ENCODE peak calls at places on chromosome 12, in eight cellular contexts. T, F, E, J, O, B, Q and Y are unnamed samples.

GRCh38 chr12:10113085-10113484 is 14.3 kb upstream of the CLEC1A start:
- DNase-seq in O (no peak), F (no peak), T (peak), Q (no peak), B (no peak), J (no peak), E (no peak), Y (no peak)

GRCh38 chr12:109743076-109743910 is 29.7 kb downstream of the FAM222A start:
- DNase-seq in T (no peak), E (no peak), J (no peak), B (peak), O (no peak), F (no peak), Q (no peak), Y (no peak)

GRCh38 chr12:62976110-62976640 is 41.2 kb upstream of the PPM1H start:
- DNase-seq in T (no peak), F (no peak), Q (no peak), E (no peak), O (no peak), J (no peak), B (no peak), Y (no peak)

GRCh38 chr12:48824112-48824511 is 5.8 kb downstream of the CACNB3 start:
- DNase-seq in T (peak), Q (no peak), O (no peak), J (no peak), B (no peak), E (no peak), F (no peak), Y (no peak)

GRCh38 chr12:14408208-14408607 is 42.7 kb downstream of the ATF7IP start:
- DNase-seq in O (no peak), E (no peak), B (no peak), Q (no peak), J (no peak), F (no peak), T (no peak), Y (no peak)

GRCh38 chr12:2641209-2641608 is 153.6 kb upstream of the FKBP4 start:
- DNase-seq in J (no peak), T (no peak), B (no peak), O (peak), E (no peak), Q (no peak), F (no peak), Y (no peak)

GRCh38 chr12:51848843-51849735 is 571 bp upstream of the FIGNL2 start:
- DNase-seq in O (peak), B (no peak), J (no peak), T (no peak), Q (no peak), E (no peak), F (no peak), Y (no peak)

GRCh38 chr12:106986625-106987389 is at the start of gene MTERF2:
- DNase-seq in J (peak), T (peak), O (peak), B (peak), F (peak), Q (peak), E (peak), Y (peak)

GRCh38 chr12:87679262-87679661 is 349.9 kb downstream of the C12orf50 start:
- DNase-seq in B (no peak), O (no peak), E (no peak), Q (no peak), F (no peak), J (no peak), T (no peak), Y (no peak)

GRCh38 chr12:111937429-111937828 is 75.5 kb downstream of the TMEM116 start:
- DNase-seq in T (no peak), Q (no peak), E (no peak), F (no peak), O (no peak), B (no peak), J (no peak), Y (no peak)

GRCh38 chr12:104825408-104825807 is 132.7 kb downstream of the SLC41A2 start:
- DNase-seq in T (no peak), F (no peak), E (no peak), J (no peak), O (no peak), Q (no peak), B (no peak), Y (no peak)

GRCh38 chr12:67025543-67026114 is 243.5 kb upstream of the CAND1 start:
- DNase-seq in Q (no peak), T (peak), J (no peak), O (peak), E (no peak), F (no peak), B (no peak), Y (peak)

GRCh38 chr12:7155471-7156034 is 25.4 kb downstream of the CLSTN3 start:
- DNase-seq in O (no peak), F (no peak), Q (no peak), E (no peak), J (no peak), B (no peak), T (peak), Y (no peak)

GRCh38 chr12:48903363-48903981 is 21.8 kb downstream of the FKBP11 start:
- DNase-seq in F (no peak), B (no peak), J (no peak), E (no peak), T (no peak), O (no peak), Q (no peak), Y (no peak)

GRCh38 chr12:6751767-6752166 is 1.2 kb downstream of the MLF2 start:
- DNase-seq in E (no peak), T (no peak), Q (no peak), F (no peak), B (no peak), J (no peak), O (no peak), Y (no peak)

GRCh38 chr12:96143392-96143791 is 50.8 kb upstream of the ELK3 start:
- DNase-seq in J (no peak), B (no peak), F (no peak), Q (no peak), E (no peak), O (no peak), T (no peak), Y (no peak)

GRCh38 chr12:104952816-104953215 is 5.3 kb downstream of the SLC41A2 start:
- DNase-seq in B (no peak), Q (no peak), O (no peak), T (no peak), E (no peak), J (no peak), F (no peak), Y (no peak)

GRCh38 chr12:85825751-85826150 is 10.5 kb downstream of the RASSF9 start:
- DNase-seq in B (no peak), F (no peak), J (no peak), T (peak), E (no peak), O (no peak), Q (no peak), Y (no peak)

GRCh38 chr12:116481726-116482125 is 77.5 kb upstream of the MAP1LC3B2 start:
- DNase-seq in T (no peak), Q (no peak), O (no peak), B (no peak), F (no peak), J (no peak), E (no peak), Y (no peak)

GRCh38 chr12:114396153-114396868 is 9.6 kb downstream of the TBX5 start:
- DNase-seq in B (no peak), J (no peak), Q (no peak), T (no peak), O (no peak), E (no peak), F (no peak), Y (peak)

GRCh38 chr12:27592548-27592947 is 68.5 kb downstream of the PPFIBP1 start:
- DNase-seq in O (no peak), Q (no peak), F (peak), T (peak), B (no peak), E (no peak), J (no peak), Y (peak)

GRCh38 chr12:75635606-75636444 is 124.4 kb upstream of the KRR1 start:
- DNase-seq in T (peak), J (no peak), O (no peak), F (no peak), B (no peak), Q (no peak), E (peak), Y (peak)

GRCh38 chr12:92363295-92364146 is 217.9 kb upstream of the BTG1 start:
- DNase-seq in Q (peak), E (no peak), B (peak), J (no peak), O (no peak), T (no peak), F (no peak), Y (peak)

GRCh38 chr12:30796508-30796780 is 41.7 kb upstream of the CAPRIN2 start:
- DNase-seq in J (no peak), B (no peak), T (no peak), F (no peak), Q (no peak), O (no peak), E (no peak), Y (no peak)

GRCh38 chr12:124484526-124484953 is 82.9 kb downstream of the NCOR2 start:
- DNase-seq in F (no peak), Q (no peak), O (no peak), J (no peak), E (no peak), B (peak), T (no peak), Y (peak)

GRCh38 chr12:88932457-88932856 is 352.2 kb upstream of the KITLG start:
- DNase-seq in E (no peak), O (no peak), T (no peak), B (no peak), F (no peak), Q (no peak), J (no peak), Y (no peak)

GRCh38 chr12:76836633-76837032 is 42.2 kb downstream of the CSRP2 start:
- DNase-seq in B (no peak), T (no peak), Q (no peak), F (no peak), J (no peak), O (no peak), E (no peak), Y (no peak)

GRCh38 chr12:123634142-123634561 is 523 bp downstream of the GTF2H3 start:
- DNase-seq in B (no peak), O (peak), Q (no peak), E (no peak), T (no peak), J (no peak), F (no peak), Y (no peak)

GRCh38 chr12:30794591-30795409 is 40.0 kb upstream of the CAPRIN2 start:
- DNase-seq in J (no peak), T (peak), B (no peak), O (no peak), F (peak), E (peak), Q (no peak), Y (no peak)

GRCh38 chr12:49552014-49552413 is 13.2 kb downstream of the KCNH3 start:
- DNase-seq in Q (no peak), O (no peak), J (no peak), F (no peak), E (no peak), B (no peak), T (peak), Y (peak)

DNA sequence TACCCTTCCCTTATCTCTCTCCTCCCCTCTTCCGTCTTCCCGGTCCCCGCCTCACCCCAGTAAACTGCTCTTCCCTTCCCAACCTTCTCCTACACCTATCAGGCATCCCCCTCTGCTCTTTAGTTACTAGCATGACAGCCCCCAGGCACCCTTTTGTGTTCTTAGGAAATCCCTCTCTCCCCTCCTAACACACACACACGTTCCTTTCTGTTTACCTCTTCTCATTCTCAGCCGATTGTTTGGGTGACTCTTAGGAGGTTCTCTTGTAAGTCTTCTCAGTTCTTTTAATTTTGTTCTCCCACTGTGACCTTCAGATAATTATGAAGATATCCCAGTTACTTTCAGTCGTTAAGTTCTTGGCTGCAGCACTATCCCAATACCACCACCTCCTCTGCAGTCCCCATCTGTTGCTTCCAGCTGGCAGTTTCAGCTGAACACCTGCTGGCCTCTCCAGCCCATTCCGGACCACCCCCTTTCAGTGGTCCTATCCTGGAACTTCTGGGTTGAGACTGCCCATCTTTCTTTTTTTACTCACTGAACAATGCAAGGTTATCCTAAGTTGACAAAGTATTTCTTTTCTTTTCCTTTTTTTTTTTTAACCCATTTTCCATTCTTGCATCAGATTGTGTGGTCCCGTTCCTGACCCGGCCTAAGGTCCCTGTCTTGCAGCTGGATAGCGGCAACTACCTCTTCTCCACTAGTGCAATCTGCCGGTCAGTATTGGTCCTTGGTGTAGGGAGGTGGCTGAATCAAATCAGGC is 709 bp downstream of the MARS1 start:
- DNase-seq in E (no peak), T (no peak), B (no peak), Q (no peak), F (no peak), J (no peak), O (no peak), Y (no peak)
- TF ChIP-seq CTCF in E (no peak), T (no peak), B (no peak), Q (no peak), F (no peak), J (no peak), O (no peak), Y (no peak)

GRCh38 chr12:11621797-11622423 is 27.6 kb upstream of the ETV6 start:
- DNase-seq in O (no peak), Q (no peak), T (no peak), J (no peak), E (no peak), B (no peak), F (no peak), Y (no peak)
- TF ChIP-seq CTCF in O (no peak), Q (no peak), T (no peak), J (no peak), E (peak), B (peak), F (no peak), Y (peak)

DNA sequence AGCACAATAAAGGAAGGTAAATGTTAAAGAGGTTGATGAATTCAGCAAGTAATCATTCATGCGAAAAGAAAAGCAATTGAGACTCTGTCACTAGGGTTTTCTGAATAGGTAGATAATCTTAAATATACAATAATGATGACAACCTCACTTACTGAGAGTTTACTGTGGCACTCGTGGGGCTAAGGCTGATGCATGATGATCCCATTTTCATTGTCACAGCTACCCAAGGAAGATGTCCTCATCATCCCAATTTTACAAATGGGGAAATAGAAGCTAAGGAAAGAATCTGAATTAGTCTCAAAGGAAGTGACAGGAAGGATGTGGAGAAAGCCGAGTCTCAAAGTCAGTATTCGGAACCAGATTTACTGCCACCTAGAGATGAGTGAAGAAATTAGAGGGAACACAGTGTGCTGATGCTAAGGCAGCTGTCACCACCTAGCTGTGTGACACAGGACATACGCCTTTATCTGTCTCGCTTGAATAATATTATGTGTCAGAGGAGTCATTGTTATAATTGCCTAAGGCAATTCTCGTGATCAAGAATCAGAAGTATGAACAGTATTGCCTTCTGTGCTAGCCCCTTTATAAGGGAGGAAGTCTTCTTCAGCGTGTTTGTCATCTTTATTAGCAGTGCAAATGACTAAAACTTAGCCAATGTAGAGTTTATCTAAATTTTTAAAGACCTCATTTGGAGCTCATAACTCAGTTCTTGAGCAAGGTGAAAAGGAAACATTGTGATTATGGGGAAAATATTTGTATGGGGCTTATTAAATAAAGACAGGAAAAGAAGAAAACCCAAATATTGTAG is 63.2 kb downstream of the ERGIC2 start:
- DNase-seq in E (no peak), B (no peak), J (peak), F (no peak), T (peak), Q (no peak), O (peak), Y (peak)
- TF ChIP-seq CTCF in E (peak), B (peak), J (peak), F (no peak), T (peak), Q (no peak), O (peak), Y (peak)

GRCh38 chr12:60498656-60499055 is 902.8 kb downstream of the SLC16A7 start:
- DNase-seq in J (no peak), T (no peak), F (no peak), B (no peak), E (no peak), Q (no peak), O (no peak), Y (no peak)

GRCh38 chr12:60489071-60489470 is 893.2 kb downstream of the SLC16A7 start:
- DNase-seq in Q (no peak), B (no peak), E (peak), T (peak), O (no peak), J (no peak), F (no peak), Y (no peak)

DNA sequence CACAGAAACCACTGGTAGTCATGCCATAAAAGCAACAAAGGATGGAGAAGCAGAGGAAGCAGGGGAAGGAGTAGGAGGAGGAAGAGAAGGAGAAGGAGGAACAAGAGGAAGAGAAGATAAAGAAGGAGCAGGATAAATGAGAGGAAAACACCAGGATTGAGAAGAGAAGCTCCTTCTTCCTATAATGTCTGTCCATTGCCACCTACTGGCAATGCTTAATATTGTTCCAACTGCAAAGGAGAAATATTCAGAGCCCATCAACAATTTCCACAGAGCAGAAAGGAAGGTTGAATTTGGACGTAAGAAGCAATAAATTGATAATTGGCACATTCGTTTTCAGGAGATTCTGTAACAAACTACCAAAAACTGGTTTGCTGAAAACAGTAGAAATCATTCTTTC is 898.4 kb downstream of the SLC16A7 start:
- DNase-seq in F (no peak), B (no peak), E (peak), J (no peak), T (peak), O (peak), Q (no peak), Y (peak)
- TF ChIP-seq CTCF in F (peak), B (peak), E (peak), J (no peak), T (peak), O (peak), Q (no peak), Y (peak)

DNA sequence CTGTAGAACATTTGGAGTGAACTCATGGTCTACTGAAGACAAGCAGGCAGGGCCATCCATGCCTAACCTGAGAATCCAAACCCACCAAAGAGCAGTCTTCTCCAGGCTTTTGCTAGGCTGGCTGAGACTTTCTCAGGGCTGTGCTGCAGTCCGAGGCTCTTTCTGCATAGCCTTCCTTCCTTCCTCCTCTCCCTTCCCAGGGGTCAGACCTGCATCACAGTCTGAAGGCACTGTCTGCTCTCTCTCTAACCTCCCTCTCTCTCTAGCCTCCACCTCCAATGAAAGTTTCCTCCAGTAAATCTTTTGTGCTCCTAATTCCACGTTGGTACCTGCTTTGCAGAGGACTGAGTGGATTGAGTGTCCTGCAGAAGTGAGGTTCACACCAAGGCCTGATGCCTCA is 6.4 kb upstream of the WSCD2 start:
- DNase-seq in F (no peak), J (no peak), Q (no peak), B (no peak), E (no peak), O (no peak), T (no peak), Y (no peak)
- TF ChIP-seq CTCF in F (no peak), J (no peak), Q (no peak), B (no peak), E (no peak), O (no peak), T (no peak), Y (no peak)